ENCODE peak calls at places on chromosomes 3 and 15, in six cellular contexts. L is neuronal stem cell, C is IMR-90, F is H9, E is trophoblast cell, B is H1. X is an unnamed sample.

GRCh38 chr3:185537369-185537970 is 14.9 kb downstream of the LIPH start:
- DNase-seq in F (no peak), E (peak; percentile 26), L (no peak), B (no peak), C (peak; percentile 80), X (peak; percentile 58)

GRCh38 chr3:45635475-45636256 is 41.1 kb downstream of the LIMD1 start:
- DNase-seq in F (peak; percentile 76), B (peak; percentile 78), C (peak; percentile 81), L (no peak), E (peak; percentile 86), X (peak; percentile 73)

GRCh38 chr3:197408177-197408957 is 110.0 kb upstream of the DLG1 start:
- DNase-seq in B (no peak), F (no peak), L (no peak), E (no peak), C (peak; percentile 41), X (no peak)

GRCh38 chr3:145620002-145620401 is 541.0 kb downstream of the PLOD2 start:
- DNase-seq in L (no peak), C (no peak), E (no peak), F (no peak), B (no peak), X (no peak)

GRCh38 chr3:111943533-111943932 is 35.3 kb upstream of the ABHD10 start:
- DNase-seq in E (no peak), B (no peak), C (peak; percentile 47), L (no peak), F (no peak), X (no peak)

GRCh38 chr3:181948286-181948685 is 236.6 kb downstream of the SOX2 start:
- DNase-seq in L (no peak), B (no peak), E (no peak), C (no peak), F (no peak), X (no peak)

GRCh38 chr15:85706779-85707518 is 87.8 kb downstream of the KLHL25 start:
- DNase-seq in C (peak; percentile 36), L (no peak), B (no peak), E (peak; percentile 10), F (no peak), X (peak; percentile 89)

GRCh38 chr3:179323197-179323901 is 518 bp downstream of the ZNF639 start:
- DNase-seq in F (peak; percentile 59), E (peak; percentile 80), C (peak; percentile 70), L (peak; percentile 51), B (no peak), X (peak; percentile 78)

GRCh38 chr3:159861369-159861987 is 127.2 kb upstream of the IL12A start:
- DNase-seq in B (no peak), L (no peak), C (no peak), F (no peak), E (no peak), X (peak; percentile 50)

GRCh38 chr3:193800138-193801043 is 207.4 kb downstream of the OPA1 start:
- DNase-seq in B (no peak), E (no peak), C (no peak), F (no peak), L (no peak), X (no peak)

GRCh38 chr15:66935688-66936087 is 129.7 kb upstream of the SMAD3 start:
- DNase-seq in C (no peak), L (no peak), B (no peak), F (no peak), E (no peak), X (no peak)

GRCh38 chr15:38809621-38810020 is 245.0 kb upstream of the RASGRP1 start:
- DNase-seq in E (no peak), C (peak; percentile 30), L (no peak), F (no peak), B (no peak), X (no peak)

GRCh38 chr15:53869044-53869805 is 109.0 kb upstream of the UNC13C start:
- DNase-seq in F (peak; percentile 38), C (no peak), L (no peak), E (peak; percentile 58), B (no peak), X (no peak)

GRCh38 chr3:197292083-197293042 is 6.0 kb downstream of the DLG1 start:
- DNase-seq in B (no peak), L (no peak), C (no peak), F (no peak), E (no peak), X (no peak)

GRCh38 chr3:159263750-159264561 is 462.1 kb downstream of the MFSD1 start:
- DNase-seq in L (peak; percentile 24), F (no peak), C (peak; percentile 46), E (peak; percentile 71), B (no peak), X (peak; percentile 63)

GRCh38 chr3:20040476-20041196 is 390 bp downstream of the KAT2B start:
- DNase-seq in L (peak; percentile 84), F (peak; percentile 71), B (no peak), E (peak; percentile 77), C (peak; percentile 61), X (peak; percentile 86)

GRCh38 chr15:68316061-68316804 is 38.7 kb downstream of the FEM1B start:
- DNase-seq in C (no peak), E (peak; percentile 37), B (no peak), F (peak; percentile 79), L (no peak), X (no peak)

GRCh38 chr15:66007663-66008262 is 138.5 kb downstream of the RAB11A start:
- DNase-seq in E (peak; percentile 15), B (no peak), L (no peak), F (no peak), C (no peak), X (no peak)

GRCh38 chr3:25537476-25537875 is 109.4 kb downstream of the RARB start:
- DNase-seq in E (no peak), B (no peak), C (no peak), F (no peak), L (no peak), X (no peak)

GRCh38 chr3:55128201-55128870 is 200.5 kb upstream of the LRTM1 start:
- DNase-seq in L (peak; percentile 29), E (no peak), C (peak; percentile 28), B (no peak), F (no peak), X (no peak)

GRCh38 chr15:80697316-80697715 is 2.2 kb downstream of the ABHD17C start:
- DNase-seq in L (no peak), E (no peak), B (no peak), C (no peak), F (no peak), X (no peak)

GRCh38 chr3:52055537-52056351 is 627 bp downstream of the DUSP7 start:
- DNase-seq in C (peak; percentile 57), L (no peak), E (peak; percentile 59), B (no peak), F (peak; percentile 71), X (peak; percentile 71)

GRCh38 chr15:71329041-71329440 is 213.8 kb downstream of the THSD4 start:
- DNase-seq in E (peak; percentile 60), F (no peak), L (no peak), C (peak; percentile 35), B (no peak), X (no peak)
- H3K27ac ChIP-seq in E (no peak overlapping the region), F (no peak overlapping the region), L (no peak overlapping the region), C (peak overlapping the region; percentile 62), B (no peak overlapping the region), X (no peak overlapping the region)

GRCh38 chr3:129280183-129280582 is 1.5 kb downstream of the HMCES start:
- DNase-seq in L (no peak), B (no peak), F (no peak), E (no peak), C (no peak), X (no peak)

GRCh38 chr3:129276385-129276784 is 2.3 kb upstream of the HMCES start:
- DNase-seq in B (no peak), C (no peak), L (no peak), F (no peak), E (no peak), X (no peak)

GRCh38 chr3:129278970-129279906 is 568 bp downstream of the HMCES start:
- DNase-seq in F (peak; percentile 76), B (peak; percentile 34), C (peak; percentile 67), L (peak; percentile 31), E (peak; percentile 22), X (peak; percentile 81)

GRCh38 chr3:129277829-129278271 is 820 bp upstream of the HMCES start:
- DNase-seq in L (no peak), B (no peak), C (peak; percentile 19), E (no peak), F (peak; percentile 39), X (peak; percentile 42)

DNA sequence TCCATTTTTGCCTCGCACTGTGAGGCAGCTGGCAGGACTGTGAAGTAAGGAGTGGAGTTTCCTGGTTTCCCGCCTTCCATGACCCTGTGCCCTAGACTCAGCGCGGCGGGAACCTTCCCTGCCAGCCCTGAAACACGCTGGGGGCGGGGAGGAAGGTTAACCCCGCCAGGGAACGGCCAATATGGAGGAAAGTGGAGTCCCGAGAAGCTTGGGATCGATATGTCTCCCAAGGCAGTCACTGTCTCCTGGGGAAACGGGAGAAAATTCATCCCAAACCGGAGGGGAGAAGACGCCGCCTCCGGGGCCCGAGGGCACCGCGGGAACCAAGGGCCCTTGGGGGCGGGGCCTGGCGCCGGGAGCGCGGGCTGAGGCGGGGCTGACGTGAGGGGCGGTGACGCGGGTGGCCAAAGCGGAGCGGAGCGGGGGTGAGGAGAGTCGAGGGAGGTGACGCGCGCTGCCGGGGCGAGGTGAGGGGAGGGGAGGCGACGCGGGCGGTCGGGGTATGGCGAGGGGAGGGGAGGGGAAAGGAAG is at the start of gene HMCES:
- DNase-seq in F (peak; percentile 94), L (peak; percentile 90), C (peak; percentile 81), E (peak; percentile 91), B (peak; percentile 66), X (peak; percentile 91)
- H3K4me1 ChIP-seq in F (peaks cover 4% of the 10 kb centered on the region), L (peaks cover 7% of the 10 kb centered on the region), C (peaks cover 7% of the 10 kb centered on the region), E (peaks cover 5% of the 10 kb centered on the region), B (no peaks in the 10 kb centered on the region), X (peaks cover 2% of the 10 kb centered on the region)

GRCh38 chr3:58022490-58022889 is 14.3 kb downstream of the FLNB start:
- DNase-seq in L (no peak), E (peak; percentile 94), C (no peak), F (no peak), B (no peak), X (peak; percentile 34)
- H4K91ac ChIP-seq in L (no peak overlapping the region), E (no peak overlapping the region), C (no peak overlapping the region), F (no peak overlapping the region), B (no peak overlapping the region), X (no peak overlapping the region)

GRCh38 chr3:100113728-100114412 is 431 bp downstream of the FILIP1L start:
- DNase-seq in E (peak; percentile 13), C (no peak), F (no peak), L (no peak), B (no peak), X (no peak)
- H3K27ac ChIP-seq in E (no peak overlapping the region), C (peak overlapping the region; percentile 26), F (no peak overlapping the region), L (no peak overlapping the region), B (no peak overlapping the region), X (no peak overlapping the region)